ENCODE peak calls at places on chromosomes 1 and 21, in ten cellular contexts. Y is GM12878, C is GM23338, R is PC-3, K is fibroblast of lung, P is hepatocyte, Q is K562, Z is mammary epithelial cell, H is astrocyte, V is endothelial cell of umbilical vein. A is an unnamed sample.

GRCh38 chr1:7538033-7538432 is 233.1 kb upstream of the VAMP3 start:
- DNase-seq in Z (no peak), V (peak; percentile 36), P (no peak), Y (no peak), H (peak; percentile 62), Q (no peak), C (no peak), R (peak; percentile 11), K (peak; percentile 65), A (peak; percentile 60)

GRCh38 chr1:184888505-184888904 is 85.8 kb downstream of the NIBAN1 start:
- DNase-seq in C (no peak), R (peak; percentile 67), H (peak; percentile 64), P (no peak), K (peak; percentile 76), Q (no peak), Z (peak; percentile 44), Y (no peak), V (peak; percentile 47), A (peak; percentile 58)

GRCh38 chr1:151720974-151721787 is at the start of gene RIIAD1:
- DNase-seq in H (no peak), Q (peak; percentile 78), R (no peak), Y (no peak), V (no peak), P (peak; percentile 44), C (peak; percentile 78), Z (no peak), K (peak; percentile 10), A (peak; percentile 38)

GRCh38 chr1:20110679-20111078 is 8.7 kb downstream of the PLA2G2D start:
- DNase-seq in R (peak; percentile 62), V (peak; percentile 71), P (no peak), Y (no peak), K (peak; percentile 95), Q (no peak), H (peak; percentile 93), Z (peak; percentile 98), C (no peak), A (no peak)

GRCh38 chr1:61519631-61520030 is 205.3 kb downstream of the TM2D1 start:
- DNase-seq in C (no peak), H (no peak), Q (no peak), K (no peak), Y (no peak), V (no peak), P (no peak), R (no peak), Z (no peak), A (no peak)

GRCh38 chr21:38965241-38965640 is 159.5 kb downstream of the ETS2 start:
- DNase-seq in Q (no peak), Y (no peak), C (no peak), K (peak; percentile 17), Z (no peak), V (no peak), P (no peak), R (no peak), H (no peak), A (no peak)

GRCh38 chr21:28089599-28090421 is 902.9 kb downstream of the LTN1 start:
- DNase-seq in K (no peak), Q (no peak), H (no peak), C (peak; percentile 7), Z (no peak), P (peak; percentile 52), V (no peak), R (peak; percentile 16), Y (no peak), A (no peak)

GRCh38 chr1:164760585-164760968 is 201.6 kb downstream of the PBX1 start:
- DNase-seq in P (no peak), C (no peak), V (no peak), K (no peak), Y (no peak), H (no peak), Q (no peak), Z (no peak), R (no peak), A (no peak)

GRCh38 chr1:21099034-21099868 is 77.4 kb downstream of the EIF4G3 start:
- DNase-seq in P (no peak), H (no peak), Z (peak; percentile 72), K (peak; percentile 33), V (no peak), Q (no peak), R (peak; percentile 74), Y (no peak), C (no peak), A (no peak)

GRCh38 chr1:28750330-28750729 is 13.6 kb downstream of the YTHDF2 start:
- DNase-seq in R (no peak), K (no peak), Q (no peak), V (no peak), Z (no peak), Y (no peak), P (no peak), H (no peak), C (no peak), A (no peak)

GRCh38 chr1:182446033-182446669 is 3.8 kb upstream of the RGSL1 start:
- DNase-seq in Q (peak; percentile 65), Y (peak; percentile 26), Z (peak; percentile 31), P (peak; percentile 54), V (peak; percentile 38), K (peak; percentile 14), C (peak; percentile 81), R (peak; percentile 57), H (peak; percentile 8), A (peak; percentile 65)

GRCh38 chr1:23673086-23673813 is 18.4 kb upstream of the RPL11 start:
- DNase-seq in K (peak; percentile 48), Q (peak; percentile 69), Z (peak; percentile 91), P (peak; percentile 78), R (peak; percentile 62), V (peak; percentile 38), C (peak; percentile 85), Y (no peak), H (peak; percentile 30), A (peak; percentile 70)

GRCh38 chr1:3772715-3773571 is at the start of gene SMIM1:
- DNase-seq in R (peak; percentile 27), H (no peak), V (no peak), K (no peak), Y (no peak), C (no peak), Z (no peak), P (peak; percentile 56), Q (no peak), A (no peak)

GRCh38 chr1:26432793-26433192 is 672 bp downstream of the DHDDS start:
- DNase-seq in V (no peak), H (no peak), Q (no peak), C (no peak), Z (no peak), K (peak; percentile 2), Y (no peak), P (no peak), R (no peak), A (no peak)

GRCh38 chr1:227892930-227893695 is 54.6 kb downstream of the WNT9A start:
- DNase-seq in R (no peak), K (no peak), Z (no peak), Q (no peak), C (no peak), P (no peak), V (no peak), Y (no peak), H (no peak), A (no peak)

GRCh38 chr1:66788231-66788939 is 12.7 kb downstream of the INSL5 start:
- DNase-seq in Y (no peak), R (peak; percentile 75), P (no peak), Z (peak; percentile 79), H (no peak), V (no peak), K (no peak), C (no peak), Q (no peak), A (no peak)

GRCh38 chr1:85297855-85298629 is 21.6 kb upstream of the BCL10 start:
- DNase-seq in C (no peak), P (peak; percentile 83), R (peak; percentile 99), Z (peak; percentile 96), H (peak; percentile 99), Q (no peak), Y (peak; percentile 80), K (peak; percentile 99), V (peak; percentile 100), A (peak; percentile 98)

DNA sequence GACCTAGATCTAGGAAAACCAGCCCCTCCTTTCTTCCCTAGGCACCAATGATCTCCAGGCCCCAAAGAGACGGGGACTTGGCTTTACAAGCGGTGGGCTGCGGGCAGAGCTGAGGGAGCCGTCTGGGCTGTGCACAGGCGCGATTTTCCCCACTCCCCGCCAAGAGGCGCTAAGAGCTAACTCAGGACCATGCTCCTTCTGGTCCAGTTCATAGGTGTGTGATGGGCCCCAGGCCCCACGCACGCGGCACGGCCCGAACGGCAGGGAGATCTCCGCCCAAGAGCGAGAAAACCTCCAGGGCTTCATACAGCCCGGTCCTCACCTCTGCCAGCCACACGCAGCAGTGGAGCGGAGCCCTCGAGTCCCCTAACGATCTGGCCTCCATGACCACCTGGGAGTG is 7.5 kb upstream of the GPR153 start:
- DNase-seq in K (no peak), Q (peak; percentile 40), H (no peak), R (no peak), Y (no peak), Z (no peak), V (no peak), P (no peak), C (peak; percentile 78), A (no peak)
- TF ChIP-seq CTCF in K (no peak), Q (peak; percentile 47), H (no peak), R (no peak), Y (no peak), Z (no peak), V (no peak), P (no peak), C (peak; percentile 32), A (no peak)

GRCh38 chr21:42010507-42011493 is 640 bp upstream of the ZBTB21 start:
- DNase-seq in H (peak; percentile 16), C (peak; percentile 55), Q (peak; percentile 69), Y (no peak), Z (peak; percentile 37), R (peak; percentile 38), P (peak; percentile 58), V (peak; percentile 21), K (peak; percentile 12), A (peak; percentile 37)
- TF ChIP-seq EZH2 in H (peak; percentile 44), C (no peak), Q (no peak), Y (no peak), Z (no peak), R (no peak), P (no peak), V (no peak), K (no peak), A (no peak)

DNA sequence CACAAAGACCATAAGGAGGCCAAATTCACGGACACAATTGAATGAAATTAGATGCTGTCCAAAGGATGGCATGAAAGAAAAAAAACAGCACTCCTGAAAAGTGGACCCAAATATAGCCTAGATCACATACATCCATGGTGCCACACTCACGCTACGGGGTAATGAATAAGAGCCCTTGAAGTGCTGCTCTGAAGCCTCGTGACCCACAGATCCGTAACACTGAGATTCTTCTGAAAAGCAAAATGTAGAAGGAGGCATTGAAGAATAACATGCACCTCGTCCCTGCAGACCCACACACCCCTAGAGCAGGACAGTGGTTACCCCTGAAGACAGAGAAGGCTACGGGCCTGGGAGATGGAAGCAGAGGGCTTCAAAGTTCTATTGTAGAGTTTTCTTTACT is 3.9 kb upstream of the ITGB2 start:
- DNase-seq in Z (no peak), Q (no peak), P (no peak), Y (no peak), R (no peak), H (no peak), V (no peak), C (no peak), K (no peak), A (peak; percentile 62)
- H3K27me3 ChIP-seq in Z (no peaks in the 10 kb centered on the region), Q (peaks cover 40% of the 10 kb centered on the region), P (peaks cover 48% of the 10 kb centered on the region), Y (no peaks in the 10 kb centered on the region), R (no peaks in the 10 kb centered on the region), H (peaks cover 42% of the 10 kb centered on the region), V (peaks cover 5% of the 10 kb centered on the region), C (peaks cover 99% of the 10 kb centered on the region), K (peaks cover 37% of the 10 kb centered on the region), A (no peaks in the 10 kb centered on the region)

GRCh38 chr1:219066631-219067349 is 106.9 kb upstream of the LYPLAL1 start:
- DNase-seq in C (peak; percentile 33), R (peak; percentile 88), H (peak; percentile 60), Y (no peak), K (peak; percentile 72), Z (peak; percentile 62), V (peak; percentile 75), P (peak; percentile 50), Q (no peak), A (peak; percentile 25)
- TF ChIP-seq CTCF in C (peak; percentile 62), R (peak; percentile 97), H (peak; percentile 61), Y (peak; percentile 25), K (peak; percentile 54), Z (peak; percentile 66), V (peak; percentile 37), P (peak; percentile 62), Q (peak; percentile 27), A (peak; percentile 56)